ENCODE peak calls at places on chromosome 12, in seven cellular contexts. M is OCI-M1; Y is uterus; B is HS-27A; W is endodermal cell; Z is activated CD8-positive, alpha-beta memory T cell treated with anti-CD3 and anti-CD28 coated beads for 4 hours; G is neural crest cell. L is an unnamed sample.

GRCh38 chr12:98352218-98352811 is 163.1 kb upstream of the TMPO start:
- DNase-seq in W (peak), Y (no peak), M (no peak), G (no peak), Z (no peak), B (peak), L (no peak)

GRCh38 chr12:68451261-68452091 is 119.3 kb upstream of the MDM1 start:
- DNase-seq in Y (peak), Z (no peak), G (no peak), M (peak), B (no peak), W (no peak), L (peak)

GRCh38 chr12:113086249-113087164 is 30.0 kb downstream of the DTX1 start:
- DNase-seq in M (no peak), Z (no peak), B (no peak), G (no peak), Y (no peak), W (peak), L (no peak)

GRCh38 chr12:104864668-104865067 is 93.4 kb downstream of the SLC41A2 start:
- DNase-seq in Z (no peak), M (peak), W (no peak), B (no peak), G (no peak), Y (no peak), L (no peak)

GRCh38 chr12:104138747-104139186 is 757 bp upstream of the NFYB start:
- DNase-seq in Z (no peak), W (peak), Y (peak), M (no peak), G (no peak), B (no peak), L (no peak)

GRCh38 chr12:89707992-89708792 is 446 bp downstream of the ATP2B1 start:
- DNase-seq in W (peak), G (peak), M (peak), B (no peak), Y (peak), Z (peak), L (peak)

GRCh38 chr12:14959463-14959862 is 1.9 kb downstream of the ARHGDIB start:
- DNase-seq in W (no peak), Z (no peak), G (no peak), B (no peak), M (peak), Y (no peak), L (no peak)

GRCh38 chr12:19140381-19141236 is 11.1 kb downstream of the PLEKHA5 start:
- DNase-seq in B (no peak), Y (no peak), W (peak), Z (no peak), M (no peak), G (no peak), L (no peak)

GRCh38 chr12:89040146-89040964 is 311.9 kb downstream of the DUSP6 start:
- DNase-seq in M (peak), W (peak), Z (peak), G (no peak), B (no peak), Y (no peak), L (no peak)

GRCh38 chr12:130144256-130144655 is 18.0 kb upstream of the FZD10 start:
- DNase-seq in M (no peak), W (no peak), Z (no peak), B (no peak), G (no peak), Y (no peak), L (no peak)

GRCh38 chr12:130710001-130710732 is 5.9 kb downstream of the RIMBP2 start:
- DNase-seq in Z (no peak), B (no peak), G (no peak), M (no peak), W (peak), Y (no peak), L (peak)

GRCh38 chr12:106425061-106425706 is 67.6 kb downstream of the POLR3B start:
- DNase-seq in W (peak), Z (no peak), M (no peak), Y (no peak), G (no peak), B (no peak), L (no peak)

GRCh38 chr12:63917477-63917862 is 73.0 kb downstream of the SRGAP1 start:
- DNase-seq in M (no peak), Z (no peak), W (no peak), Y (no peak), G (no peak), B (no peak), L (no peak)

GRCh38 chr12:124967016-124967739 is 21.8 kb downstream of the DHX37 start:
- DNase-seq in B (no peak), M (no peak), Y (no peak), Z (no peak), W (no peak), G (no peak), L (no peak)

GRCh38 chr12:62799126-62799736 is 135.7 kb downstream of the PPM1H start:
- DNase-seq in Y (peak), W (peak), G (peak), M (peak), B (peak), Z (no peak), L (peak)

L was measured in heart left ventricle.